ENCODE peak calls at places on chromosomes 12 and 14, in nine cellular contexts. P is tibial nerve, A is stomach, V is A549, F is sigmoid colon, K is H1, N is transverse colon, L is ovary, I is esophagus muscularis mucosa. C is an unnamed sample.

GRCh38 chr12:92827836-92828431 is 101.2 kb downstream of the EEA1 start:
- DNase-seq in P (peak; percentile 16), A (no peak), V (peak; percentile 36), F (no peak), K (no peak), N (peak; percentile 39), L (no peak), I (no peak), C (no peak)

GRCh38 chr12:76649091-76649490 is 89.5 kb upstream of the OSBPL8 start:
- DNase-seq in P (no peak), A (no peak), V (no peak), F (no peak), K (no peak), N (no peak), L (no peak), I (no peak), C (no peak)

GRCh38 chr14:99753225-99754140 is 39.7 kb upstream of the EML1 start:
- DNase-seq in P (no peak), A (no peak), V (no peak), F (no peak), K (no peak), N (no peak), L (no peak), I (no peak), C (no peak)

GRCh38 chr12:64900540-64900939 is 76.1 kb downstream of the TBC1D30 start:
- DNase-seq in P (no peak), A (no peak), V (no peak), F (no peak), K (no peak), N (no peak), L (no peak), I (no peak), C (no peak)

GRCh38 chr12:15268927-15269552 is 47.8 kb upstream of the RERG start:
- DNase-seq in P (peak; percentile 24), A (peak; percentile 31), V (peak; percentile 62), F (peak; percentile 72), K (no peak), N (peak; percentile 17), L (no peak), I (no peak), C (no peak)

GRCh38 chr12:23055004-23055403 is 430.0 kb downstream of the ETNK1 start:
- DNase-seq in P (no peak), A (no peak), V (no peak), F (no peak), K (peak; percentile 71), N (peak; percentile 8), L (no peak), I (no peak), C (no peak)

GRCh38 chr12:18470251-18470650 is 208.9 kb downstream of the PIK3C2G start:
- DNase-seq in P (no peak), A (no peak), V (no peak), F (no peak), K (no peak), N (no peak), L (no peak), I (no peak), C (no peak)

GRCh38 chr12:113088037-113088436 is 31.5 kb downstream of the DTX1 start:
- DNase-seq in P (no peak), A (no peak), V (no peak), F (no peak), K (no peak), N (no peak), L (no peak), I (no peak), C (no peak)

GRCh38 chr12:97764700-97765099 is 302.1 kb downstream of the RMST start:
- DNase-seq in P (no peak), A (no peak), V (no peak), F (no peak), K (no peak), N (no peak), L (no peak), I (no peak), C (no peak)

GRCh38 chr12:14629832-14630688 is 62.4 kb upstream of the PLBD1 start:
- DNase-seq in P (peak; percentile 88), A (peak; percentile 75), V (peak; percentile 63), F (peak; percentile 78), K (peak; percentile 86), N (peak; percentile 84), L (peak; percentile 60), I (no peak), C (peak; percentile 79)

GRCh38 chr12:127125607-127126259 is 1141.2 kb upstream of the TMEM132C start:
- DNase-seq in P (no peak), A (no peak), V (peak; percentile 94), F (no peak), K (no peak), N (peak; percentile 14), L (no peak), I (no peak), C (no peak)

GRCh38 chr12:114931025-114931424 is 247.1 kb upstream of the TBX3 start:
- DNase-seq in P (no peak), A (no peak), V (no peak), F (no peak), K (no peak), N (no peak), L (no peak), I (no peak), C (no peak)

GRCh38 chr12:91729543-91729942 is 416.1 kb downstream of the BTG1 start:
- DNase-seq in P (no peak), A (no peak), V (no peak), F (no peak), K (no peak), N (no peak), L (no peak), I (no peak), C (no peak)

GRCh38 chr14:70002589-70003240 is 123.5 kb downstream of the SMOC1 start:
- DNase-seq in P (no peak), A (no peak), V (no peak), F (no peak), K (no peak), N (no peak), L (no peak), I (no peak), C (no peak)

GRCh38 chr12:111673503-111673902 is 12.3 kb downstream of the BRAP start:
- DNase-seq in P (no peak), A (no peak), V (no peak), F (no peak), K (no peak), N (no peak), L (no peak), I (no peak), C (no peak)

GRCh38 chr14:37816135-37816534 is 220.7 kb downstream of the TTC6 start:
- DNase-seq in P (no peak), A (no peak), V (no peak), F (no peak), K (no peak), N (no peak), L (no peak), I (no peak), C (no peak)

GRCh38 chr12:104612381-104612780 is 155.6 kb downstream of the CHST11 start:
- DNase-seq in P (no peak), A (no peak), V (no peak), F (no peak), K (no peak), N (no peak), L (no peak), I (no peak), C (no peak)

GRCh38 chr14:101412741-101413140 is 148.6 kb upstream of the DIO3 start:
- DNase-seq in P (no peak), A (no peak), V (peak; percentile 63), F (no peak), K (no peak), N (no peak), L (no peak), I (no peak), C (no peak)

GRCh38 chr14:80356413-80356812 is 145.1 kb upstream of the DIO2 start:
- DNase-seq in P (no peak), A (no peak), V (no peak), F (no peak), K (no peak), N (no peak), L (no peak), I (no peak), C (no peak)

GRCh38 chr12:128989287-128989686 is 136.0 kb downstream of the GLT1D1 start:
- DNase-seq in P (no peak), A (no peak), V (no peak), F (no peak), K (no peak), N (no peak), L (no peak), I (no peak), C (no peak)

GRCh38 chr12:49346659-49347306 is at the start of gene DNAJC22:
- DNase-seq in P (no peak), A (peak; percentile 33), V (no peak), F (peak; percentile 59), K (peak; percentile 77), N (peak; percentile 38), L (no peak), I (no peak), C (peak; percentile 62)

GRCh38 chr14:29710015-29710414 is 217.6 kb downstream of the PRKD1 start:
- DNase-seq in P (no peak), A (no peak), V (no peak), F (no peak), K (no peak), N (no peak), L (no peak), I (no peak), C (no peak)
- TF ChIP-seq CTCF in P (no peak), A (peak; percentile 14), V (no peak), F (peak; percentile 28), K (no peak), N (no peak), L (no peak), I (no peak), C (no peak)

GRCh38 chr14:95710106-95710505 is 3.8 kb downstream of the TCL1A start:
- DNase-seq in P (no peak), A (no peak), V (no peak), F (no peak), K (no peak), N (no peak), L (no peak), I (no peak), C (no peak)
- H3K27ac ChIP-seq in P (no peak overlapping the region), A (no peak overlapping the region), V (no peak overlapping the region), F (no peak overlapping the region), K (no peak overlapping the region), N (no peak overlapping the region), L (no peak overlapping the region), I (no peak overlapping the region), C (no peak overlapping the region)

DNA sequence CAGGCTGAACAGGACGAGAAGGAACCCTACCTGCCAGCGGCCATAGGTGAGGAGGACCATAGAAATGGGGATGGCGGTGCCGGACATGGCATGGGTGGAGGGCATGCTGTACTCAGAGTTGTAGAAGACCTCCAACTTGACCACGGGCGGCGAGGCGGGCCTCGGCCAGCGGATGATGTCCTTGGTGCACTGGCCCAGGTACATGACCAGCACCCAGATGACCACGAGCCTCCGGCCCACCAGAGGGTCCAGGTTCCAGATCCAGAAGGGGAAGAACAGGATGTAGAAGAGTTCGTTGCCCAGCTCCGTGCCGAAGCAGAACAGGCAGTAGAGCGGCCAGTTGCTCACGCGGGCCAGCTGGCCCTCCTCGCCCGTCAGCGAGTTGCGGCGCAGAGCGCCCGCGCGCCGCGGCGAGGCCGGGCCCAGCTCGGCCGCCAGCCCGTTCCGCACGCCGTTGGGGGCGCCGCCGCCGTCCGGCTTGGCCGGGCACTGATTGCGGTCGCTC is 582 bp downstream of the SGPP1 start:
- DNase-seq in P (no peak), A (peak; percentile 36), V (peak; percentile 15), F (peak; percentile 74), K (no peak), N (peak; percentile 33), L (peak; percentile 67), I (peak; percentile 89), C (no peak)
- TF ChIP-seq EP300 in P (no peak), A (no peak), V (no peak), F (no peak), K (no peak), N (no peak), L (no peak), I (no peak), C (no peak)

GRCh38 chr12:81261508-81262207 is 183.8 kb downstream of the ACSS3 start:
- DNase-seq in P (no peak), A (no peak), V (no peak), F (no peak), K (no peak), N (no peak), L (no peak), I (no peak), C (no peak)
- TF ChIP-seq CTCF in P (no peak), A (no peak), V (no peak), F (no peak), K (peak; percentile 2), N (no peak), L (no peak), I (no peak), C (no peak)

C was measured in suprapubic skin.